ENCODE peak calls at places on chromosomes 3 and 15, in nine cellular contexts. P, F, W, C, E, B, T, N and M are unnamed samples.

GRCh38 chr3:32569540-32570425 is 875 bp downstream of the DYNC1LI1 start:
- DNase-seq in F (peak), T (peak), N (peak), P (no peak), E (peak), W (peak), C (peak), B (peak), M (peak)

GRCh38 chr3:194354315-194354714 is 3.2 kb upstream of the CPN2 start:
- DNase-seq in C (no peak), F (no peak), B (no peak), T (no peak), P (no peak), W (no peak), N (peak), E (no peak), M (no peak)

GRCh38 chr15:89647191-89647851 is 7.9 kb downstream of the KIF7 start:
- DNase-seq in E (no peak), F (peak), C (peak), T (peak), P (peak), N (peak), B (peak), W (peak), M (no peak)

GRCh38 chr3:193901007-193901406 is 234.9 kb upstream of the HES1 start:
- DNase-seq in W (no peak), N (no peak), P (no peak), E (no peak), C (no peak), B (no peak), F (no peak), T (no peak), M (no peak)

GRCh38 chr3:61956236-61956635 is 394.9 kb downstream of the PTPRG start:
- DNase-seq in E (no peak), T (no peak), W (no peak), N (no peak), B (peak), F (no peak), C (no peak), P (no peak), M (no peak)

GRCh38 chr3:12772462-12772861 is 13.4 kb upstream of the TMEM40 start:
- DNase-seq in C (no peak), F (no peak), P (no peak), B (no peak), N (no peak), W (no peak), E (no peak), T (no peak), M (no peak)

GRCh38 chr3:33798418-33799201 is at the start of gene PDCD6IP:
- DNase-seq in C (peak), W (peak), N (peak), T (peak), F (peak), P (peak), B (peak), E (peak), M (peak)

GRCh38 chr3:34828847-34829246 is 810.5 kb upstream of the ARPP21 start:
- DNase-seq in P (no peak), E (no peak), C (no peak), W (no peak), N (no peak), F (no peak), B (no peak), T (no peak), M (no peak)

GRCh38 chr3:112407888-112408702 is 75.1 kb downstream of the CD200 start:
- DNase-seq in E (no peak), T (no peak), P (no peak), W (no peak), B (no peak), F (no peak), C (no peak), N (no peak), M (no peak)

GRCh38 chr3:32969656-32970055 is 18.2 kb downstream of the CCR4 start:
- DNase-seq in W (no peak), C (peak), B (peak), T (no peak), P (no peak), N (no peak), E (no peak), F (no peak), M (no peak)

GRCh38 chr3:37725842-37726241 is 135.8 kb upstream of the CTDSPL start:
- DNase-seq in B (no peak), T (no peak), E (no peak), W (no peak), F (no peak), C (no peak), N (no peak), P (no peak), M (no peak)

GRCh38 chr3:182807056-182807455 is 13.8 kb downstream of the ATP11B start:
- DNase-seq in T (no peak), E (no peak), P (no peak), C (no peak), W (no peak), F (no peak), N (no peak), B (no peak), M (no peak)

GRCh38 chr15:59587085-59587826 is 24.3 kb upstream of the GCNT3 start:
- DNase-seq in P (no peak), F (no peak), E (no peak), N (no peak), T (no peak), C (peak), B (no peak), W (no peak), M (no peak)

GRCh38 chr3:20075197-20075596 is 35.0 kb downstream of the KAT2B start:
- DNase-seq in C (no peak), E (no peak), T (no peak), F (no peak), B (no peak), W (no peak), N (no peak), P (no peak), M (no peak)

GRCh38 chr3:154152741-154153140 is 31.6 kb downstream of the ARHGEF26 start:
- DNase-seq in T (no peak), C (no peak), E (no peak), F (no peak), B (no peak), P (no peak), W (no peak), N (no peak), M (no peak)

GRCh38 chr15:84834227-84834955 is 17.2 kb downstream of the ALPK3 start:
- DNase-seq in F (no peak), N (peak), B (no peak), T (no peak), W (no peak), C (no peak), E (no peak), P (no peak), M (no peak)

GRCh38 chr3:23886311-23886710 is 30.5 kb downstream of the NKIRAS1 start:
- DNase-seq in W (no peak), N (no peak), P (no peak), T (no peak), B (no peak), E (no peak), F (no peak), C (no peak), M (no peak)

GRCh38 chr3:166453472-166453871 is 616.2 kb upstream of the BCHE start:
- DNase-seq in N (no peak), C (no peak), W (no peak), F (no peak), E (no peak), T (no peak), P (no peak), B (no peak), M (no peak)

GRCh38 chr15:73851679-73852078 is 21.7 kb upstream of the TBC1D21 start:
- DNase-seq in C (peak), W (no peak), F (peak), N (no peak), T (no peak), E (no peak), B (peak), P (peak), M (no peak)

GRCh38 chr3:43872901-43873300 is 182.2 kb downstream of the ABHD5 start:
- DNase-seq in E (no peak), P (no peak), F (no peak), C (no peak), T (no peak), N (no peak), B (peak), W (no peak), M (peak)

GRCh38 chr3:158097571-158098553 is 8.4 kb downstream of the SHOX2 start:
- DNase-seq in P (peak), C (peak), N (peak), W (no peak), T (peak), F (peak), B (no peak), E (peak), M (no peak)

GRCh38 chr3:46353639-46354410 is at the start of gene CCR2:
- DNase-seq in N (no peak), W (no peak), T (no peak), C (peak), E (no peak), P (no peak), F (no peak), B (no peak), M (no peak)

GRCh38 chr3:167733961-167734497 is 663 bp downstream of the PDCD10 start:
- DNase-seq in P (no peak), B (peak), N (no peak), C (peak), T (no peak), W (no peak), E (no peak), F (no peak), M (no peak)

GRCh38 chr15:67831363-67831762 is 6.1 kb downstream of the SKOR1 start:
- DNase-seq in P (no peak), N (no peak), W (no peak), C (no peak), B (no peak), T (no peak), F (no peak), E (no peak), M (no peak)

GRCh38 chr3:120357807-120358206 is 8.7 kb upstream of the LRRC58 start:
- DNase-seq in P (no peak), F (no peak), B (no peak), N (no peak), T (no peak), C (no peak), W (no peak), E (no peak), M (no peak)

GRCh38 chr3:127759826-127760225 is 62.5 kb downstream of the MGLL start:
- DNase-seq in C (no peak), F (no peak), W (no peak), N (peak), B (no peak), P (no peak), T (no peak), E (no peak), M (no peak)

DNA sequence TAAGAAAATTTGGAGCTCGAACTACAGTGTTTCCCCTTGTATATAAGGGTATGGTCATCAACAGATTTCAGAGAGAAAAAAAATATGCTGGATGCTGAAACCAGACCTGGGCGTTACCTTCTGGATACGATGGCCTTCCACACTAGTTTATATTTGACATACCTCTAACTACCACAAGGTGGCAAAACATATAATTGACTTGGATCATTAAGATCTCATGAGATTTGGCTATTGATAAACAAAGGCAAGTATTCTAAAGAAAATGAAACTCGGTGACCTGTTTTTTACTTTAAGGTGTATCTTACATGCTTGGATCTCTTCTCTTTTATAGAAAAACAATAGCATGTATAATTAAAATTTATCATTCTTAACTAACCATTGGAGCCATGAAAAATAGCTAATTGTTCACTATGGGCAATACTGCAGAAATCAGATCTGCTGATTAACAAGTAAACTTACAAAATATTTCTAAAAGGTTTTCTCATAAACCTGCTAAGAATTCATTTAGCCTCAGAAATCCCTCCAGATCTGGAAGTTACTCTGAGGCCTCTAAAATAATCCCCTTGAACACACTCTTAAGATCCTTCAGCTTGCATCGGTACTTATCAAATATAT is 300.6 kb upstream of the KCNH8 start:
- DNase-seq in E (no peak), T (no peak), N (no peak), C (no peak), W (no peak), F (no peak), P (no peak), B (no peak), M (no peak)
- H3K27ac ChIP-seq in E (no peak), T (no peak), N (no peak), C (no peak), W (no peak), F (no peak), P (no peak), B (no peak), M (no peak)

GRCh38 chr15:79973445-79974180 is 2.6 kb upstream of the BCL2A1 start:
- DNase-seq in N (peak), W (no peak), P (no peak), E (no peak), C (no peak), B (no peak), F (no peak), T (no peak), M (no peak)

GRCh38 chr15:79981861-79982455 is 11.0 kb upstream of the BCL2A1 start:
- DNase-seq in N (peak), W (no peak), C (no peak), F (no peak), T (no peak), E (no peak), B (no peak), P (peak), M (no peak)

GRCh38 chr15:79977431-79977940 is 6.5 kb upstream of the BCL2A1 start:
- DNase-seq in E (no peak), B (no peak), W (no peak), T (no peak), N (peak), P (no peak), F (no peak), C (no peak), M (no peak)

GRCh38 chr15:79978694-79979519 is 7.9 kb upstream of the BCL2A1 start:
- DNase-seq in B (peak), P (no peak), F (no peak), T (no peak), N (peak), E (no peak), W (no peak), C (peak), M (no peak)

DNA sequence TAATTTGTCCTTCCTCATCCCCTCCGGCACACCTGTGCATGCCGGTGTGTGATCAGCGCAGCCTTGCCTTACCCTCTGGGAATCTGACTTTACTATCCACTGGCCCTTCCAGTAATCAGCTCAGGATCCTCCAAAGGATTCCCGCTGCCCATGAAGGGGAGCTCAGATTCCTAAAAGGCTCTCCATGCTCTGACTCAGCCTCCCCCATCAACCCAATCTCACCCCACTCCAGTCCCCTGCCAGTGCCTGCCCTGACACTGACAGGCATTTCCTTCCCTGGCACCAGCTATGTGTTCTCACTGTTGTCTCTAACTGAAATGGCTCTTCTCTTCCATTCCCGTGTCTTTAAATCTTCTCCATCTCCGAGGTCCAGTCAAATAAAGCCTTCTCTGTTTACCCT is 7.3 kb upstream of the BCL2A1 start:
- DNase-seq in E (no peak), F (no peak), C (no peak), T (no peak), P (no peak), N (peak), W (no peak), B (no peak), M (no peak)
- H3K27ac ChIP-seq in E (no peak), F (no peak), C (peak), T (peak), P (no peak), N (peak), W (no peak), B (peak), M (peak)

DNA sequence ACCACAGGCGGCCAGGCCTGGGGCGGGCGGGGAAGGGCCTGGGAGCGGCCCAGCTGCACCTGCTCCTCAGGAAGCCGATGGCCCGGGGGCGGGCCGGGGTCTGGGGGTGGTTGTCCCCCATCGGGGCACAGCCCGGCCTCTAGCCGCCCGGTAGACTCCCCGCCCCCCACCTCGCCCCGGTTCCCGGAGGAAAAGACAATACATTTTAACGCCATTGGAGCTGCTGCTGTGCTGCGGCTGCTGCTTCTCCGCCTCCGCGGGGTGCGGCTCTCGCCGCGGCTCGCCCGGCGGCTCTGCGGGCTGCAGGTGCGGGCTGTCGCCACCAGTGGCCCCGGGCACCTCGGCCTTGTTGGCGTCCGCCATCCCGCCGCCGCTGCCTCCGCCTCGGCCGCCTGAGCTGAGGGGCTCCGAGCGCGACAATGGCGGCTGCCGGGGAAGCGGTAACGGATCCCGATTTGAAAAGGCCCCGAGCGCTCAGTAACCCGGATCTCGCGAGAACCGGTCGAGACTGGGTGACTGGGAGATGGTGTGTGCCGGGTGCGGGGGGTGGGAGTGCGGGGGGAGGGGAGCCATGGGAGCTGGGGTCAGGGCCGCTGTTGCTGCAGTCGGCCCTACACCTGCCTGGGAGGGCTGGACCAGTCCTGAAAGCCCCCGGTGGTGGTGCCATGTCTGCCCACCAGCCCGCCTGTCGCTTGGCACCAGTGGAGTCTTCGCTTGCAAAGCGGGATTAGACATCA is at the start of gene MYEF2:
- DNase-seq in W (peak), T (peak), F (peak), P (peak), B (peak), E (peak), N (peak), C (peak), M (peak)
- H3K27ac ChIP-seq in W (peak), T (peak), F (peak), P (peak), B (peak), E (peak), N (peak), C (peak), M (peak)

GRCh38 chr3:17040322-17040721 is 155.6 kb downstream of the PLCL2 start:
- DNase-seq in W (no peak), N (no peak), E (no peak), T (no peak), F (no peak), B (no peak), C (no peak), P (no peak), M (no peak)
- H3K27ac ChIP-seq in W (no peak), N (no peak), E (no peak), T (peak), F (no peak), B (no peak), C (no peak), P (no peak), M (no peak)

DNA sequence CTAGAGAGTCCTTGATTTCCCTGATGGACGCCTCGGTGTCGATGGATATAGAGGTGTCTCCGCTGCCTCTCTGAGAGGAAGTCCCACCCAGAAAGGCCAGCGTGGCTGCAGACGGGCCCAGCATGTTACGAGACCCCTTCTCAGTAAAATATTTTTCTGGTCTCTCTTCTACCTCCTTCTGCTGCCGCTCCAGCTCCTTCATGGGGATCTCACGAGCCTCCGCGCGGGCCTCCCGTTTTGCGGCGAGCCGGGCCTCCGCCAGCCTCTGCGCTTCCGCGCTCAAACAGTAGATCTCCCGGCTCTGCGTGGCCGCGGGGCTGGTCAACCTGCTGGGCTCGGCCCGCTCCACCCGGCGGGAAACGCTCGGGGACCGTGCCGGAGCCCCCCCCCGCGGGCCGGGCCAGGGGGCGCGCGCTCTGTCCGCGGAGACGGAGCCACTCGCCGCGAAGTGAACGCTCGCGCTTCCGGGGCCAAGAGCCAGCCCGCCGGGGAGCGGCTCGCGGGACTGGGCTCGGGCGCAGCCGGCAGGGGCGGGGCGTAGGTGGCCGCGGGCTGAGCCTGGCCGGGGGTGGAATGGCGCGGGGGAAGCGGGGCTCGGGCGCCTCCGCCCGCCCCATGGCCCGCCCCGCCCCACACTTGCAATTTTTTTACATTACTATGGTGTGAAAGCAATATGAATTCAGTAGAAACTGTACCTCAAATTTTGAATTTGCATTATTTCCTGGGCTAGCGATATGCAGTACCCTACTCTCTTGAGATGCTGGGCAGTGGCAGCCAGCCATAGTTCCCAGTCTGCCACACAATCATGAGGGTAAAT is 10.2 kb upstream of the KCNMB3 start:
- DNase-seq in E (peak), W (peak), F (peak), T (peak), P (peak), N (peak), C (peak), B (peak), M (peak)
- H3K27ac ChIP-seq in E (peak), W (peak), F (no peak), T (peak), P (peak), N (peak), C (peak), B (peak), M (peak)

GRCh38 chr15:101479342-101479845 is 10.1 kb downstream of the PCSK6 start:
- DNase-seq in C (no peak), P (no peak), N (peak), W (no peak), T (no peak), B (no peak), F (no peak), E (no peak), M (no peak)
- H3K27ac ChIP-seq in C (no peak), P (no peak), N (peak), W (no peak), T (no peak), B (no peak), F (no peak), E (no peak), M (peak)

DNA sequence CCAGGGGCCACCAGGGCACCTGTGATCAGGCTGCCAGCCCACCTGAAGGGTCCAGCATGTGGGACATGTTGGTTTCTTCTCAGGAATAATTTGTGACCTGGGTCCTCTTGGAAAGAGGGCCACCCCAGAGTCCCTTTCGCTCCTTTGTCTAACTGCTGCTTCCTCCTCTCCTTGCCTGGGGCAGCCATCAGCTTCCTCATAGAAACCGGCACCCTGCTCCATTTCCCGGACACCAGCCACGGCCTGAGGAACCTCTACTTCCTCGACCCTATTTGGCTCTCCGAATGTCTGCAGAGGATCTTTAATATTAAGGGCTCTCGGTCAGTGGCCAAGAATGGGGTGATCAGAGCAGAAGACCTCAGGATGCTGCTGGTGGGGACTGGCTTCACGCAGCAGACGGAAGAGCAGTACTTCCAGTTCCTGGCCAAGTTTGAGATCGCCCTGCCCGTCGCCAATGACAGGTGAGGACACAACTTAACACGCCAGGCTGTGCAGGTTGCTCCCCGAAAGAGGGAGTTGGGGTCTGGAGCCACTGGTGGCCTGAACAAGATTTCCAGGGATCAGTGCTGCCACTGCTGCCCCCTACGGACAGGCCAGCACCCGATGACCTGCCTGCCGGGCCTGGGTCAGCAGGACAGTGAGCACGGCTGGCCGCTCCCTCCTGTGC is 109.7 kb downstream of the LRRK1 start:
- DNase-seq in T (peak), W (peak), E (no peak), N (peak), C (no peak), F (no peak), B (no peak), P (peak), M (no peak)
- H3K27ac ChIP-seq in T (no peak), W (no peak), E (no peak), N (no peak), C (no peak), F (no peak), B (no peak), P (no peak), M (no peak)